ENCODE peak calls at places on chromosomes 7 and 10, in seven cellular contexts. D, C, V, Z, J, A and W are unnamed samples.

GRCh38 chr10:77346031-77346430 is 291.6 kb downstream of the KCNMA1 start:
- DNase-seq in D (no peak), C (no peak), V (no peak), Z (no peak), J (no peak), A (no peak), W (no peak)

GRCh38 chr10:77702166-77702565 is 64.6 kb upstream of the KCNMA1 start:
- DNase-seq in D (no peak), C (no peak), V (peak; percentile 87), Z (peak; percentile 67), J (no peak), A (no peak), W (peak; percentile 39)

GRCh38 chr10:112394475-112394875 is 20.6 kb downstream of the ACSL5 start:
- DNase-seq in D (no peak), C (no peak), V (no peak), Z (no peak), J (no peak), A (peak; percentile 42), W (no peak)

GRCh38 chr10:110747609-110748464 is 103.7 kb downstream of the RBM20 start:
- DNase-seq in D (no peak), C (no peak), V (peak; percentile 57), Z (peak; percentile 28), J (no peak), A (no peak), W (no peak)

GRCh38 chr7:3426064-3426463 is 125.0 kb downstream of the SDK1 start:
- DNase-seq in D (no peak), C (no peak), V (no peak), Z (no peak), J (no peak), A (no peak), W (no peak)

GRCh38 chr10:89944138-89944537 is 242.7 kb downstream of the KIF20B start:
- DNase-seq in D (no peak), C (no peak), V (no peak), Z (no peak), J (peak; percentile 68), A (no peak), W (no peak)

GRCh38 chr7:69708857-69709256 is 110.6 kb downstream of the AUTS2 start:
- DNase-seq in D (no peak), C (no peak), V (peak; percentile 67), Z (no peak), J (peak; percentile 37), A (no peak), W (no peak)

GRCh38 chr10:8039323-8039922 is 15.1 kb upstream of the GATA3 start:
- DNase-seq in D (no peak), C (no peak), V (no peak), Z (no peak), J (no peak), A (no peak), W (no peak)

GRCh38 chr10:70272925-70273316 is 10.9 kb downstream of the NPFFR1 start:
- DNase-seq in D (peak; percentile 77), C (no peak), V (no peak), Z (no peak), J (peak; percentile 75), A (no peak), W (no peak)

GRCh38 chr10:62025901-62026879 is 124.7 kb downstream of the ARID5B start:
- DNase-seq in D (no peak), C (no peak), V (peak; percentile 90), Z (no peak), J (peak; percentile 66), A (no peak), W (no peak)

GRCh38 chr10:58070964-58071363 is 196.7 kb downstream of the IPMK start:
- DNase-seq in D (no peak), C (no peak), V (no peak), Z (no peak), J (no peak), A (no peak), W (no peak)

GRCh38 chr7:4189151-4189570 is 492.9 kb upstream of the FOXK1 start:
- DNase-seq in D (no peak), C (peak; percentile 98), V (peak; percentile 54), Z (peak; percentile 0), J (no peak), A (peak; percentile 77), W (no peak)

GRCh38 chr7:104855826-104856225 is 158.2 kb upstream of the KMT2E start:
- DNase-seq in D (no peak), C (no peak), V (no peak), Z (no peak), J (no peak), A (no peak), W (peak; percentile 5)

GRCh38 chr10:31697271-31698168 is 231.1 kb downstream of the ARHGAP12 start:
- DNase-seq in D (no peak), C (peak; percentile 10), V (peak; percentile 77), Z (peak; percentile 10), J (no peak), A (peak; percentile 53), W (peak; percentile 42)

GRCh38 chr7:12257582-12257981 is 46.5 kb downstream of the TMEM106B start:
- DNase-seq in D (peak; percentile 63), C (no peak), V (peak; percentile 35), Z (no peak), J (peak; percentile 53), A (no peak), W (no peak)

GRCh38 chr7:46932656-46933424 is 649.1 kb downstream of the TNS3 start:
- DNase-seq in D (no peak), C (peak; percentile 84), V (peak; percentile 95), Z (peak; percentile 96), J (peak; percentile 38), A (no peak), W (peak; percentile 93)

GRCh38 chr7:23654508-23654907 is 25.5 kb upstream of the FAM221A start:
- DNase-seq in D (no peak), C (peak; percentile 23), V (no peak), Z (no peak), J (no peak), A (peak; percentile 58), W (no peak)

GRCh38 chr7:133121175-133121844 is 39.4 kb upstream of the CHCHD3 start:
- DNase-seq in D (no peak), C (no peak), V (no peak), Z (no peak), J (no peak), A (no peak), W (no peak)

GRCh38 chr7:143487566-143487965 is 9.9 kb downstream of the TAS2R41 start:
- DNase-seq in D (no peak), C (peak; percentile 14), V (peak; percentile 7), Z (no peak), J (no peak), A (no peak), W (no peak)

GRCh38 chr10:34789993-34790506 is 25.0 kb downstream of the PARD3 start:
- DNase-seq in D (peak; percentile 25), C (no peak), V (no peak), Z (no peak), J (no peak), A (no peak), W (no peak)

GRCh38 chr7:148723846-148724245 is 25.1 kb downstream of the CUL1 start:
- DNase-seq in D (no peak), C (no peak), V (no peak), Z (no peak), J (no peak), A (no peak), W (no peak)

GRCh38 chr7:5510426-5511045 is 86.9 kb upstream of the TNRC18 start:
- DNase-seq in D (no peak), C (no peak), V (no peak), Z (no peak), J (peak; percentile 33), A (no peak), W (no peak)

GRCh38 chr10:103739039-103739764 is 116.2 kb downstream of the SH3PXD2A start:
- DNase-seq in D (no peak), C (peak; percentile 44), V (peak; percentile 94), Z (peak; percentile 84), J (peak; percentile 66), A (no peak), W (peak; percentile 80)

GRCh38 chr10:123974406-123974805 is 82.8 kb upstream of the CPXM2 start:
- DNase-seq in D (no peak), C (no peak), V (peak; percentile 36), Z (no peak), J (no peak), A (no peak), W (peak; percentile 7)

GRCh38 chr7:129493555-129493954 is 8.8 kb upstream of the SMKR1 start:
- DNase-seq in D (no peak), C (no peak), V (no peak), Z (no peak), J (no peak), A (no peak), W (no peak)
- TF ChIP-seq CTCF in D (no peak), C (no peak), V (peak; percentile 21), Z (peak; percentile 32), J (no peak), A (no peak), W (peak; percentile 18)

GRCh38 chr10:95201736-95202135 is 7.7 kb downstream of the ACSM6 start:
- DNase-seq in D (no peak), C (no peak), V (peak; percentile 38), Z (no peak), J (peak; percentile 71), A (no peak), W (no peak)
- TF ChIP-seq CTCF in D (no peak), C (no peak), V (peak; percentile 34), Z (peak; percentile 29), J (peak; percentile 58), A (no peak), W (peak; percentile 28)

GRCh38 chr10:60267802-60268201 is 121.9 kb downstream of the ANK3 start:
- DNase-seq in D (no peak), C (no peak), V (no peak), Z (no peak), J (no peak), A (no peak), W (no peak)
- TF ChIP-seq CTCF in D (no peak), C (no peak), V (no peak), Z (no peak), J (no peak), A (no peak), W (no peak)

GRCh38 chr7:89777499-89777898 is 376.8 kb upstream of the STEAP1 start:
- DNase-seq in D (no peak), C (no peak), V (no peak), Z (no peak), J (no peak), A (no peak), W (no peak)
- TF ChIP-seq CTCF in D (no peak), C (no peak), V (no peak), Z (no peak), J (no peak), A (no peak), W (no peak)

DNA sequence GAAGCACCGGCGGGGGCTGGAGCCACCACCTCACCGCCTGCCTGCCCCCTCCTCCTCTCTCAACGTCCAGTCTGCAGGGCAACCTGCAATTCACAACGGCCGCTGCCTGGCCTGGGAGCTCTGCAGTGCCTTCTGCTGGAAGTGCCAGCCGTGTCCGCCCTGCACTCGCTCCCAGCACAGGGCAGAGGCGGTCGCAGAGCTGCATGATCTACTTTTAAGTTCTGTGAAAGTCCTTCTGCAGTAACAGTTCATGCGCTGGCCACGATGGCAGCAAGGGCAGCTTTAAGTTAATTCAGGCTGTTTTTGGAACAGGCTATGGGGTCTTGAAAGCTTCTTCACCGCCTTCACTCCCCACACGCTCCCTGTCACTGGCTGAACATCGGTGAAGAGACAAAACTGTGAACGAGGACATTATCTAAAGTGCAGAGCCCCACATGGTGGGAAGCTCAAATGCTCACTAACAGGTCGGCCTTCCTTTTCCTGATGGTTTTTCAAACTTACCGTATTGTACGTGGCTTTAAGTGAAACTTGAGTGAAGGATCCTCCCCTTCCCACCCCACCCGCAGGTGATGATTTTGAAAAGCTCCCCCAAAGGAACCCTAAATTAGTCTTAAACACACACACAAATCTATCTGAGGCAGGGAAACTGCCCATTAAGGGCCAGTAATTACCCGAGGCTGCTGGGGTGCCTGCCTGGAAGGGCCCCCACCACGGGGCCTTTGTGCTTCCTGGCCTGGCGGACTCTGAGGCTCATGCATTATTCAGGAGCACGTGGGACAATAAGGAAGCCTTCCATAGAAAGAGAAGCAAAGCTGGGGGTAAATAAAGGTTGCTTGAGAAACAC is 504.3 kb downstream of the DNAJB6 start:
- DNase-seq in D (no peak), C (no peak), V (no peak), Z (no peak), J (no peak), A (no peak), W (no peak)
- TF ChIP-seq CTCF in D (no peak), C (no peak), V (no peak), Z (no peak), J (no peak), A (no peak), W (no peak)